ENCODE peak calls at places on chromosomes 4 and X, in four cellular contexts. One of them, this sample, is unnamed.

GRCh38 chrX:150476183-150476699 is 92.2 kb upstream of the MTM1 start:
- DNase-seq in uterus: peak; percentile 53
- DNase-seq in OCI-LY7: no peak
- DNase-seq in bronchial epithelial cell: no peak
- DNase-seq in this sample: peak; percentile 11

GRCh38 chr4:40949701-40950100 is 199.9 kb downstream of the NSUN7 start:
- DNase-seq in uterus: no peak
- DNase-seq in OCI-LY7: no peak
- DNase-seq in bronchial epithelial cell: no peak
- DNase-seq in this sample: no peak

GRCh38 chrX:46840946-46841740 is 4.3 kb downstream of the RP2 start:
- DNase-seq in uterus: no peak
- DNase-seq in OCI-LY7: peak; percentile 41
- DNase-seq in bronchial epithelial cell: peak; percentile 54
- DNase-seq in this sample: no peak

GRCh38 chr4:118751634-118752293 is 66.6 kb downstream of the METTL14 start:
- DNase-seq in uterus: no peak
- DNase-seq in OCI-LY7: no peak
- DNase-seq in bronchial epithelial cell: no peak
- DNase-seq in this sample: no peak

GRCh38 chr4:11424000-11424399 is 4.7 kb downstream of the HS3ST1 start:
- DNase-seq in uterus: no peak
- DNase-seq in OCI-LY7: peak; percentile 45
- DNase-seq in bronchial epithelial cell: peak; percentile 74
- DNase-seq in this sample: no peak

GRCh38 chr4:168569066-168569908 is 72.4 kb downstream of the PALLD start:
- DNase-seq in uterus: peak; percentile 34
- DNase-seq in OCI-LY7: no peak
- DNase-seq in bronchial epithelial cell: peak; percentile 83
- DNase-seq in this sample: no peak

GRCh38 chr4:144647095-144647959 is 1.4 kb downstream of the HHIP start:
- DNase-seq in uterus: no peak
- DNase-seq in OCI-LY7: no peak
- DNase-seq in bronchial epithelial cell: no peak
- DNase-seq in this sample: no peak

GRCh38 chr4:153008578-153009199 is 72.6 kb downstream of the FHDC1 start:
- DNase-seq in uterus: no peak
- DNase-seq in OCI-LY7: peak; percentile 4
- DNase-seq in bronchial epithelial cell: no peak
- DNase-seq in this sample: no peak

GRCh38 chr4:37735578-37735977 is 49.4 kb upstream of the RELL1 start:
- DNase-seq in uterus: no peak
- DNase-seq in OCI-LY7: no peak
- DNase-seq in bronchial epithelial cell: no peak
- DNase-seq in this sample: no peak

GRCh38 chr4:11259837-11260236 is 168.9 kb downstream of the HS3ST1 start:
- DNase-seq in uterus: no peak
- DNase-seq in OCI-LY7: no peak
- DNase-seq in bronchial epithelial cell: no peak
- DNase-seq in this sample: no peak

GRCh38 chrX:30489323-30489722 is 88.2 kb downstream of the TASL start:
- DNase-seq in uterus: no peak
- DNase-seq in OCI-LY7: no peak
- DNase-seq in bronchial epithelial cell: no peak
- DNase-seq in this sample: no peak
- TF ChIP-seq CTCF in uterus: no peak
- TF ChIP-seq CTCF in OCI-LY7: peak; percentile 20
- TF ChIP-seq CTCF in bronchial epithelial cell: no peak
- TF ChIP-seq CTCF in this sample: peak; percentile 1

GRCh38 chrX:57595381-57595811 is 3.6 kb downstream of the ZXDB start:
- DNase-seq in uterus: peak; percentile 58
- DNase-seq in OCI-LY7: no peak
- DNase-seq in bronchial epithelial cell: peak; percentile 85
- DNase-seq in this sample: peak; percentile 44

DNA sequence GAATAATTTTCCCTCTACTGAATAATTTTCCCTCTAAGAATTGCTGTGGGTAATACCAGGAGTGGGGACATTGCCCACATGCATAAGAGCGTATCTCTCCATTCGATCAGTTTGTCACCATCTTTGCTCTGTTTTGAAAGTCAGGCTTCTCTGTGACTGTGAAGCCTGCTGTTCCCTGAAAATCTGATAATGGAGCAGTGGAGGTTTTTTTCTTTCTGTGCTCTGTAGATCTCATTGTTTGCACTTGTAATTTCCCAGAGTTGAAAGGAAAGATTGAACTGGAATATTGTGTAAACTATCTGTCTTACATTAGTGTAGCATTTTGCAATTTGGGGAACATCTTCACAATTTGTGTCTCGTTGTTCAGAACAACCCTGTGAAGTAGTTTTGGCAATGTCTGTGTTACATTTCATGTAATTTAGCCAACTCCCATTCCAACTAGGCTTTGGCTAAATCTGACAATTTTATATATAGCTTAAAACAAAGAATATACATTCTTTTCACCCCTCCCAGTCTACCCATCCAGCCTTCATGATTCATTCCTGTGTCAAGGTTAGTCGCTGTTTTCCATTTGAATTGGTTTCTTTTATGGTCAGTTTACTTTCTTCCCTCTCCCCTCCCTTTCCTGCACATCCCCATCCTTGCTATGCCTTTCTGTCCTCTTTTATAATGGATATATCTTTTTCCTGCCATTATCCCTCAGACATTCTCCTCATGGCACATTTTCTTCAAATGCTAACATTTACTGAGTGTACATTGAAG is 4.5 kb downstream of the ZXDB start:
- DNase-seq in uterus: no peak
- DNase-seq in OCI-LY7: no peak
- DNase-seq in bronchial epithelial cell: no peak
- DNase-seq in this sample: no peak
- H3K4me3 ChIP-seq in uterus: no peak overlapping the region
- H3K4me3 ChIP-seq in OCI-LY7: peak overlapping the region; percentile 42
- H3K4me3 ChIP-seq in bronchial epithelial cell: peak overlapping the region; percentile 30
- H3K4me3 ChIP-seq in this sample: peak overlapping the region; percentile 8

DNA sequence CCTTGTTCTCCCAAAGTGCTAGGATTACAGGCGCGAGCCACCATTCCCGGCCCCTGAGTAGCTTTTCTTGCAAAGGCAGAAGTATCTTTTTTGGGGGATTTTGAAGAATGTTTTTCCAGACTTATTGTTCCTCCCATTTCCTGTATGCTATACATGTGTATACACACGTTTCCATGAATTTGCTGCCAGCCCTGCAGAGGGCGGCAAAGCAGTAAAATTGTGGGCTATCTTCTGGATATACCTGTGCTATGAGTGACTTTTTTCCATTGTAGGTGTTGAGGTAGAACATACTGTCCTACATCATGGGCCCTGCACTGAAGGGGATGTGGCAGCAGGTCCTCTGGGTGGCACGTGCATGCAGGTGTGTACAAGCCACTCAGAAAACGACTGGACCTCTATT is 16.9 kb upstream of the MED28 start:
- DNase-seq in uterus: no peak
- DNase-seq in OCI-LY7: no peak
- DNase-seq in bronchial epithelial cell: peak; percentile 54
- DNase-seq in this sample: no peak
- TF ChIP-seq CTCF in uterus: no peak
- TF ChIP-seq CTCF in OCI-LY7: peak; percentile 63
- TF ChIP-seq CTCF in bronchial epithelial cell: peak; percentile 52
- TF ChIP-seq CTCF in this sample: peak; percentile 30

GRCh38 chr4:158208931-158209640 is 1.2 kb upstream of the TMEM144 start:
- DNase-seq in uterus: no peak
- DNase-seq in OCI-LY7: no peak
- DNase-seq in bronchial epithelial cell: no peak
- DNase-seq in this sample: no peak

GRCh38 chr4:158209825-158210807 is at the start of gene TMEM144:
- DNase-seq in uterus: peak; percentile 91
- DNase-seq in OCI-LY7: no peak
- DNase-seq in bronchial epithelial cell: peak; percentile 85
- DNase-seq in this sample: peak; percentile 39

GRCh38 chr4:158211288-158211687 is 1.0 kb downstream of the TMEM144 start:
- DNase-seq in uterus: no peak
- DNase-seq in OCI-LY7: no peak
- DNase-seq in bronchial epithelial cell: peak; percentile 32
- DNase-seq in this sample: no peak
- H3K4me3 ChIP-seq in uterus: peak overlapping the region; percentile 5
- H3K4me3 ChIP-seq in OCI-LY7: no peak overlapping the region
- H3K4me3 ChIP-seq in bronchial epithelial cell: no peak overlapping the region
- H3K4me3 ChIP-seq in this sample: peak overlapping the region; percentile 36

GRCh38 chrX:11424903-11425674 is 131.9 kb downstream of the AMELX start:
- DNase-seq in uterus: no peak
- DNase-seq in OCI-LY7: no peak
- DNase-seq in bronchial epithelial cell: no peak
- DNase-seq in this sample: no peak

GRCh38 chrX:11429543-11430085 is 136.4 kb downstream of the AMELX start:
- DNase-seq in uterus: no peak
- DNase-seq in OCI-LY7: no peak
- DNase-seq in bronchial epithelial cell: peak; percentile 37
- DNase-seq in this sample: no peak

GRCh38 chrX:11430266-11430665 is 137.1 kb downstream of the AMELX start:
- DNase-seq in uterus: no peak
- DNase-seq in OCI-LY7: no peak
- DNase-seq in bronchial epithelial cell: peak; percentile 67
- DNase-seq in this sample: no peak

GRCh38 chrX:11426712-11427081 is 133.5 kb downstream of the AMELX start:
- DNase-seq in uterus: no peak
- DNase-seq in OCI-LY7: no peak
- DNase-seq in bronchial epithelial cell: no peak
- DNase-seq in this sample: no peak

GRCh38 chrX:11427082-11428033 is 134.1 kb downstream of the AMELX start:
- DNase-seq in uterus: peak; percentile 36
- DNase-seq in OCI-LY7: no peak
- DNase-seq in bronchial epithelial cell: no peak
- DNase-seq in this sample: no peak
- TF ChIP-seq CTCF in uterus: peak; percentile 16
- TF ChIP-seq CTCF in OCI-LY7: no peak
- TF ChIP-seq CTCF in bronchial epithelial cell: peak; percentile 45
- TF ChIP-seq CTCF in this sample: peak; percentile 54

GRCh38 chr4:87785858-87786509 is 13.4 kb upstream of the IBSP start:
- DNase-seq in uterus: no peak
- DNase-seq in OCI-LY7: no peak
- DNase-seq in bronchial epithelial cell: no peak
- DNase-seq in this sample: no peak
- H3K4me3 ChIP-seq in uterus: no peak overlapping the region
- H3K4me3 ChIP-seq in OCI-LY7: no peak overlapping the region
- H3K4me3 ChIP-seq in bronchial epithelial cell: no peak overlapping the region
- H3K4me3 ChIP-seq in this sample: no peak overlapping the region